ENCODE peak calls at places on chromosome 19, in five cellular contexts. One of them, this sample, is unnamed.

GRCh38 chr19:11381535-11382369 is 2.4 kb downstream of the EPOR start:
- DNase-seq in K562: no peak
- DNase-seq in HepG2: no peak
- DNase-seq in SK-N-SH: peak
- DNase-seq in GM12878: peak
- DNase-seq in this sample: peak

GRCh38 chr19:18929311-18929710 is 9.8 kb downstream of the DDX49 start:
- DNase-seq in K562: no peak
- DNase-seq in HepG2: no peak
- DNase-seq in GM12878: no peak
- DNase-seq in SK-N-SH: no peak
- DNase-seq in this sample: no peak

GRCh38 chr19:1223018-1223855 is 14.6 kb downstream of the CBARP start:
- DNase-seq in SK-N-SH: peak
- DNase-seq in HepG2: no peak
- DNase-seq in GM12878: no peak
- DNase-seq in K562: no peak
- DNase-seq in this sample: peak

GRCh38 chr19:54002495-54003315 is 11.3 kb downstream of the CACNG6 start:
- DNase-seq in GM12878: no peak
- DNase-seq in K562: no peak
- DNase-seq in SK-N-SH: no peak
- DNase-seq in HepG2: no peak
- DNase-seq in this sample: no peak

GRCh38 chr19:52219611-52220010 is 29.8 kb downstream of the PPP2R1A start:
- DNase-seq in K562: no peak
- DNase-seq in HepG2: no peak
- DNase-seq in GM12878: no peak
- DNase-seq in SK-N-SH: no peak
- DNase-seq in this sample: no peak

GRCh38 chr19:33811736-33812387 is 15.2 kb downstream of the KCTD15 start:
- DNase-seq in HepG2: no peak
- DNase-seq in K562: no peak
- DNase-seq in GM12878: no peak
- DNase-seq in SK-N-SH: peak
- DNase-seq in this sample: peak

GRCh38 chr19:22144394-22144793 is 52.4 kb downstream of the ZNF676 start:
- DNase-seq in HepG2: no peak
- DNase-seq in GM12878: no peak
- DNase-seq in SK-N-SH: peak
- DNase-seq in K562: peak
- DNase-seq in this sample: peak

GRCh38 chr19:50494186-50495019 is 16.6 kb downstream of the JOSD2 start:
- DNase-seq in SK-N-SH: no peak
- DNase-seq in GM12878: no peak
- DNase-seq in HepG2: no peak
- DNase-seq in K562: no peak
- DNase-seq in this sample: no peak

GRCh38 chr19:35963514-35963913 is 27.3 kb downstream of the LRFN3 start:
- DNase-seq in GM12878: no peak
- DNase-seq in K562: peak
- DNase-seq in SK-N-SH: no peak
- DNase-seq in HepG2: peak
- DNase-seq in this sample: peak

GRCh38 chr19:3809881-3810707 is 23.9 kb upstream of the MATK start:
- DNase-seq in HepG2: no peak
- DNase-seq in GM12878: no peak
- DNase-seq in SK-N-SH: no peak
- DNase-seq in K562: no peak
- DNase-seq in this sample: no peak

GRCh38 chr19:37470216-37470615 is 1.1 kb downstream of the ZNF570 start:
- DNase-seq in GM12878: no peak
- DNase-seq in SK-N-SH: no peak
- DNase-seq in K562: no peak
- DNase-seq in HepG2: no peak
- DNase-seq in this sample: no peak

GRCh38 chr19:19514881-19515763 is at the start of gene TSSK6:
- DNase-seq in HepG2: peak
- DNase-seq in SK-N-SH: no peak
- DNase-seq in K562: no peak
- DNase-seq in GM12878: no peak
- DNase-seq in this sample: no peak

DNA sequence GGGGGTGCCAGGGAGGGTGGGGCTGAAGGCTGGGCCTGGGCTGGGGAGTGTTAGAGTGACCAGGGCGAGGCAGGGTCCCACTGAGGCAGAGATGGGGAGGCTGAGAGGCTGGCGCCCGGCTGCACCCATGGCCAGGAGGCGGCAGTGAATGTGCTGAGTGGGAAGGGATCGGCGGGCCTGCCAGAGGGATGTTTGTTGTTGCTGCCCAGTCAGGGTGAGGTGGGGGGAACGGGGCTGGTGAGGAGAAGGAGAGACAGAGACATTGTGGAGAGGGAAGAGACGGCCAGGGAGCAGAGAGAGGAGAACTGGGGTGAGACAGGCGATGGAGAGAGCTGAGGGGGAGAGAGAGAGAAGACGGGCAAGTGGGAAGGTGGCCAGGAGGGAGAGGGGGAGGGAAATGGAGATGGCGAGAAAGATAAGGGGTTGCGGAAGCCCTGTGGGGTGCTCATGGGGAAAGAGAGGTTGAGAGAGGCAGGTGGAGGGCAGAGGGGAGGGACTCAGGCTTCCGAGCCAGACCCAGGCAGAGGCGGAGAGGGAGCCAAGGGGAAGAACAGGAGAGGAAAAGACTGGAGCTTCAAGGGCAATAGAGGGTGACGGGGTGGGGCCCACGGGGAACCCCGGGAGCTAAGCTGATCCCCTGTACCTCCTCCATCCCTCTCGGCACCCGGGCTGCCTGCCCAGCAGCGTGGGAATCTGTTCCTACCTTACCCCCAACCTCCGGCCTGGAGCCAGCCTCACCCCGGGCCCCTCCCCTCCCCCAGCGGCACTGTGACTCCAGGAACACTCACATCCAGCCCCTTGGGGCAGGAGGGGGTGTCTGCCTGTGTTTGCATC is 690 bp upstream of the B3GNT8 start:
- DNase-seq in SK-N-SH: peak
- DNase-seq in HepG2: no peak
- DNase-seq in GM12878: no peak
- DNase-seq in K562: peak
- DNase-seq in this sample: no peak
- TF ChIP-seq MXI1 in SK-N-SH: no peak
- TF ChIP-seq MXI1 in HepG2: no peak
- TF ChIP-seq MXI1 in GM12878: no peak
- TF ChIP-seq MXI1 in K562: no peak
- TF ChIP-seq MXI1 in this sample: no peak

DNA sequence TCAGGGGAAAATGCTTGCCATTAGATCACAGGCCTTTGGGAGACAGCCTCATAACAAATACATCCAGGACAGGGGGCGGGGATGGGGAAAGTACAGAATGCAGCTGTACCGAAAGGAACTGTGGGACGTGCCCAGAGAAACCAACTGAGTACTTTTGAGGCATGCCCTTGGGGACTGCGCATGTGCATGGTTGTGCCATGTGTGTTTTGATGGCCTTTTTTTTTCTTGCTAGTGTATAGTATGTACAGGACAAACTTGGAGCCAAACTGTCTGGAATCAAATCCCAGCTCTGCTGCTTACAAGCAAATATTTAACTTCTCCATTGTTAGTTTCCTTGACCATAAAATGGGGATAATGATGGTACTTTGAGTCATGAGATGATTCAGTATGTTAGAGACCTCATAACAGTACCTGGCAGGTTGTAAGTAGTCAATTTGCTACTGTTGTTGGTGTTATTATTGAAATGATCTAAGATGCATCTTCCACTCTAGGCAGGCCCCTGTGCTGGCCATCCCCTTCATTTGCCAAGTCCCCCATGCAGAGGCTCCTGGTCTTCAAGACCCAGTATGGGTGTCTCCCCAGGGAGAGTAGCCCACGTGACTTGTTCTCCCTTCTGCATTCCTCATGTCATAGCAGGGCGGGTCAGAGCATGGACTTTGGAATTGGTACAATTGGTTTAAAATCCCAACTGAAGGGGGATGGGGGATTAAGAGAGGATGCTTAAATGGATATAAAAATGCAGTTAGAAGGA is 68.2 kb upstream of the NPAS1 start:
- DNase-seq in SK-N-SH: no peak
- DNase-seq in K562: no peak
- DNase-seq in GM12878: no peak
- DNase-seq in HepG2: peak
- DNase-seq in this sample: peak
- TF ChIP-seq MXI1 in SK-N-SH: no peak
- TF ChIP-seq MXI1 in K562: no peak
- TF ChIP-seq MXI1 in GM12878: no peak
- TF ChIP-seq MXI1 in HepG2: no peak
- TF ChIP-seq MXI1 in this sample: no peak

DNA sequence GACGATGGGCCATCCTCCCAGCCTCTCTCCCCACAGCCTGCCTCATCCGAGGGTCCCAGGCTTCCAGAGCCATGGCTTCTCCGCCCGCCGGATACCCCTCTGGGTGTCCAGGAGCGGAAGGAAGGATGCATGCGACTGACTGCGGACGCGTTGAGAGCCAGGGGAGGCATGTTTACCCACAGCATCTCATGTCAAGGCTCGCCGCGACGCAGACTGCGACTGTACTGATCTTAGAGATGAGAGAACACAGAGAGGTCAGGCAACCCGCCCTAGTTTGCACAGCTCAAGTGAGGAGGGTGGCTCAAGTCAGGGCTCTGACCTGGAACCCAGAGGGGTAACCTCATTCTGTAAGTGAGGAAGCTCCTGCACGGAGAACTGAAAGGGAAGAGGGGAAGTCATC is 5.5 kb downstream of the PTPRS start:
- DNase-seq in SK-N-SH: no peak
- DNase-seq in HepG2: no peak
- DNase-seq in K562: no peak
- DNase-seq in GM12878: no peak
- DNase-seq in this sample: no peak
- TF ChIP-seq MXI1 in SK-N-SH: no peak
- TF ChIP-seq MXI1 in HepG2: no peak
- TF ChIP-seq MXI1 in K562: no peak
- TF ChIP-seq MXI1 in GM12878: no peak
- TF ChIP-seq MXI1 in this sample: no peak

DNA sequence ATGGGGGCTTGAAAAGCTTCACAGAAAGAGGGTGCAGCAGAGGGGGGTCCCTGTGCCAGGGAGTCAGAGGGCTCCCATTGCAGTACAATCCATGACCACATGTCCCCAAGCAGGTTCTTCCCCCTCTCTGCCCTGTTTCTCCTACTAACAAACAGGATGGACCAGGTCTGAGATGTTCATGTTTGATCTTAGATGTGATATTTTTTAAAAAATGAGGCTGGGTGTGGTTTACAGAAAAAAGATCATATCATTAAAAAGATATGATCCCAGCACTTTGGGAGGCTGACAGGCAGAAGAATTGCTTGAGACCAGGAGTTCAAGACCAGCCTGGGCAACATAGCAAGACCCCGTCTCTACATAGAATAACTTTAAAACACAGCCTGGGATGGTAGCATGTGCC is 9.1 kb downstream of the OR7C2 start:
- DNase-seq in SK-N-SH: no peak
- DNase-seq in HepG2: no peak
- DNase-seq in K562: no peak
- DNase-seq in GM12878: no peak
- DNase-seq in this sample: no peak
- TF ChIP-seq MXI1 in SK-N-SH: no peak
- TF ChIP-seq MXI1 in HepG2: no peak
- TF ChIP-seq MXI1 in K562: no peak
- TF ChIP-seq MXI1 in GM12878: no peak
- TF ChIP-seq MXI1 in this sample: no peak

GRCh38 chr19:5011476-5012238 is 42.7 kb downstream of the KDM4B start:
- DNase-seq in HepG2: no peak
- DNase-seq in GM12878: no peak
- DNase-seq in SK-N-SH: no peak
- DNase-seq in K562: no peak
- DNase-seq in this sample: no peak
- TF ChIP-seq MXI1 in HepG2: no peak
- TF ChIP-seq MXI1 in GM12878: no peak
- TF ChIP-seq MXI1 in SK-N-SH: no peak
- TF ChIP-seq MXI1 in K562: no peak
- TF ChIP-seq MXI1 in this sample: no peak

This sample was measured in IMR-90.